ENCODE peak calls at places on chromosome 2, in nine cellular contexts. C is HFFc6, T is fibroblast of pulmonary artery, X is spleen, P is MM.1S, L is upper lobe of right lung, Y is right lobe of liver, V is Calu3, F is endothelial cell of umbilical vein. E is an unnamed sample.

GRCh38 chr2:27316655-27317412 is 6.1 kb downstream of the MPV17 start:
- DNase-seq in C (no peak), T (no peak), X (peak; percentile 36), P (no peak), L (no peak), Y (no peak), V (no peak), F (no peak), E (no peak)

GRCh38 chr2:208361077-208361441 is 45.5 kb upstream of the PTH2R start:
- DNase-seq in C (no peak), T (no peak), X (peak; percentile 67), P (no peak), L (no peak), Y (no peak), V (no peak), F (no peak), E (no peak)

GRCh38 chr2:1756456-1756855 is 12.1 kb upstream of the PXDN start:
- DNase-seq in C (no peak), T (no peak), X (peak; percentile 58), P (no peak), L (no peak), Y (no peak), V (no peak), F (no peak), E (no peak)

GRCh38 chr2:218745160-218745558 is 34.5 kb downstream of the TTLL4 start:
- DNase-seq in C (no peak), T (no peak), X (no peak), P (no peak), L (no peak), Y (no peak), V (peak; percentile 9), F (no peak), E (no peak)

GRCh38 chr2:101622633-101623521 is 74.6 kb upstream of the MAP4K4 start:
- DNase-seq in C (no peak), T (no peak), X (no peak), P (no peak), L (no peak), Y (no peak), V (no peak), F (no peak), E (no peak)

GRCh38 chr2:217993817-217994459 is 8.9 kb downstream of the TNS1 start:
- DNase-seq in C (no peak), T (peak; percentile 53), X (peak; percentile 88), P (peak; percentile 27), L (peak; percentile 83), Y (peak; percentile 73), V (peak; percentile 83), F (peak; percentile 54), E (no peak)

GRCh38 chr2:63438171-63438570 is 150.1 kb downstream of the WDPCP start:
- DNase-seq in C (no peak), T (peak; percentile 33), X (no peak), P (no peak), L (no peak), Y (no peak), V (no peak), F (peak; percentile 45), E (no peak)

GRCh38 chr2:156455366-156455975 is 19.3 kb downstream of the GPD2 start:
- DNase-seq in C (peak; percentile 33), T (no peak), X (no peak), P (no peak), L (no peak), Y (no peak), V (no peak), F (no peak), E (no peak)

GRCh38 chr2:188439986-188440385 is 148.3 kb downstream of the GULP1 start:
- DNase-seq in C (no peak), T (no peak), X (no peak), P (no peak), L (no peak), Y (no peak), V (no peak), F (no peak), E (no peak)

GRCh38 chr2:15925819-15926218 is 14.5 kb upstream of the MYCN start:
- DNase-seq in C (no peak), T (no peak), X (no peak), P (no peak), L (no peak), Y (no peak), V (no peak), F (no peak), E (no peak)

GRCh38 chr2:9638532-9638931 is 7.7 kb upstream of the YWHAQ start:
- DNase-seq in C (peak; percentile 90), T (peak; percentile 93), X (no peak), P (no peak), L (peak; percentile 78), Y (peak; percentile 53), V (peak; percentile 68), F (peak; percentile 79), E (no peak)

GRCh38 chr2:165462433-165462832 is 7.1 kb upstream of the CSRNP3 start:
- DNase-seq in C (no peak), T (no peak), X (no peak), P (no peak), L (no peak), Y (no peak), V (no peak), F (no peak), E (no peak)

GRCh38 chr2:221178139-221178538 is 394.0 kb downstream of the EPHA4 start:
- DNase-seq in C (no peak), T (no peak), X (no peak), P (no peak), L (no peak), Y (no peak), V (no peak), F (no peak), E (no peak)

GRCh38 chr2:188596054-188596453 is 304.4 kb downstream of the GULP1 start:
- DNase-seq in C (no peak), T (peak; percentile 36), X (no peak), P (no peak), L (no peak), Y (no peak), V (no peak), F (peak; percentile 86), E (no peak)

DNA sequence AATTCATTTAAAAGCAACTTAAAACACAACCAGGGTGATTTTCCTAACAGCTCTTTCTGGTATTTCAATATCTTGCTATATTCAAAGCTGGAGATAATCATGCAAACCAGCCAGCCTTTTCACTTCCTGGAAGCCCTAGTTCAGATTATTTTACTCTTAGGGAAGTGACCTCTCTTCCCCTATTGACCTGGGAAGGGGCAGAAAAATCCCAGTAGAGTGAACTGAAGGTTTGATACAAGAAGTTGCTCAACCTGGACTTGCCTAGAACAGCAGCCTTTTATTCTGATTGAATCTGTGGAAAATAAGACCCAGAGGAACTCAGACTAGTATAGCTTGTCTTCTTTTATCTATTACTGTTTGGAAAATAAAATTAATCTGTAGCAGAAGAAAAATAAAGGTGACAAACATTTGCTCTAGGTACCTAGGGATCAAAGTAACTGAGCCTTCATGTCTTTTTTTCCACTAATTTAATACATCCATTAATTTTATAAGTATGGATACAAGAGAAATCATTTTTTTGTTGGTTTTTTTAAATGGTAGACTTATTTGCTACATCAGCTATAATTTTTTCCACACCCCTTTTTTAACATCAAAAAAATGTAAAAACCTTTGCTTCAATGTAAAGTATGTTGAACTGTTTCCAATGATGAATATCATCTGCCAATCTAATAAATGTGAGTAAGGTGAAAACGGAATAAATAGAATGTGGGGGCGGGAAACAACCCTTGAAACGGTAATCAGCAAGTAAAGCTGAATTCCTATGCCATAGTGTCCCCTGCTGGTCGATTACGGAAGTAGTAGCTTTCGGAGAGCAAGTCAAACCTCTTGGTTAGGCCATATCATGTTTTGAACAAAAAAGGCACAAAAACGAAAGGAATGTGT is 629.9 kb downstream of the NRXN1 start:
- DNase-seq in C (peak; percentile 2), T (peak; percentile 78), X (no peak), P (peak; percentile 71), L (no peak), Y (no peak), V (peak; percentile 63), F (peak; percentile 71), E (no peak)
- TF ChIP-seq CTCF in C (peak; percentile 71), T (peak; percentile 97), X (peak; percentile 31), P (peak; percentile 97), L (peak; percentile 78), Y (peak; percentile 63), V (peak; percentile 51), F (peak; percentile 77), E (peak; percentile 86)

DNA sequence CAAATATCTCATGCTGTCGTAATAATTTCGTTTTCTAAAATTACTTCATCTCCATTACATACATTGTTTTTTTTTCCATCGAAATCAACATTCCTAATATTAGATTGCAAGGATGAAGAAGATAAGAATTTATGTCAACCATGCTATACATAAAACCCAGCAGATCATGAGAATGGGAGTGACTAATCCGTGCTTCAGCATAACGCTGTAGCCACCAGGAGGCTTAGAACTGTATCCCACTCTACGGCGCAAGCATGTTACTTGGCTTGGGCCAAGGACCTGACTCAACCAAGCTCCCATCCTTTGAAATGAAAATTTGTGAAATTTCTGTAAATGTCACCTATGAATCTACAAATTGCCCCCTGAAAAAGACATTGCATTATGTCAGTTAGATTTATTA is 392.5 kb downstream of the FIGN start:
- DNase-seq in C (no peak), T (no peak), X (no peak), P (no peak), L (no peak), Y (no peak), V (no peak), F (no peak), E (no peak)
- TF ChIP-seq CTCF in C (no peak), T (no peak), X (no peak), P (no peak), L (no peak), Y (no peak), V (no peak), F (no peak), E (no peak)

GRCh38 chr2:46276652-46277051 is 20.6 kb upstream of the EPAS1 start:
- DNase-seq in C (no peak), T (peak; percentile 53), X (no peak), P (no peak), L (no peak), Y (peak; percentile 4), V (no peak), F (no peak), E (no peak)
- TF ChIP-seq CTCF in C (peak; percentile 64), T (peak; percentile 47), X (no peak), P (peak; percentile 4), L (peak; percentile 36), Y (no peak), V (no peak), F (no peak), E (peak; percentile 71)

DNA sequence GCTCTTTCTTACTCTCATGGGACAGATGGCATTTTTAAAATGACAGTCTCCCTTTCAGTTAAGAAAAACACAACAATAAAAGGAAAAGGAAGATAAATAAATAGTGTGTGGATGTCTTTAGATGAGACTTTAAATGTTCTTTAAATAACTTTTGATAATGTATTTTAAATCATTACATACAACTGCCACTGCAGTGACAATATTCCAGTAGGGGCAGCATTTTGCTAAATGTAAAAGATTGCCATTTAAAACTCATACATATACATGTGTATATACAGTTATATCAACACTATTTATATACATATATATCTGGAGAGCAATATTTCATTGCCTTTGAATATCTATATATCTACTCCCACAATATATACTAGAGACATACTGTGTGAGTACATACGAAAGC is 90.7 kb downstream of the INO80D start:
- DNase-seq in C (no peak), T (no peak), X (no peak), P (no peak), L (no peak), Y (no peak), V (no peak), F (no peak), E (no peak)
- TF ChIP-seq CTCF in C (peak; percentile 56), T (peak; percentile 21), X (no peak), P (no peak), L (no peak), Y (peak; percentile 6), V (no peak), F (no peak), E (peak; percentile 62)

GRCh38 chr2:222919841-222920609 is 59.2 kb downstream of the ACSL3 start:
- DNase-seq in C (peak; percentile 89), T (peak; percentile 79), X (no peak), P (no peak), L (no peak), Y (no peak), V (peak; percentile 15), F (peak; percentile 69), E (no peak)
- TF ChIP-seq CTCF in C (no peak), T (no peak), X (no peak), P (no peak), L (no peak), Y (no peak), V (no peak), F (no peak), E (no peak)